ENCODE peak calls at places on chromosomes 16 and 17, in seven cellular contexts. C is ovary, Y is AG10803, B is B cell, W is ascending aorta, J is tibial artery, K is A549. Q is an unnamed sample.

GRCh38 chr16:86598607-86599318 is 20.4 kb downstream of the FOXL1 start:
- DNase-seq in W (no peak), B (no peak), K (no peak), C (no peak), J (no peak), Y (peak; percentile 73), Q (no peak)

GRCh38 chr16:30946671-30947532 is 2.0 kb upstream of the ORAI3 start:
- DNase-seq in C (peak; percentile 50), K (no peak), J (no peak), Y (no peak), W (no peak), B (no peak), Q (no peak)

GRCh38 chr16:22220714-22221113 is 14.6 kb downstream of the EEF2K start:
- DNase-seq in C (no peak), J (peak; percentile 79), Y (no peak), W (peak; percentile 71), B (no peak), K (no peak), Q (peak; percentile 52)

GRCh38 chr16:81738831-81739496 is 40.1 kb upstream of the PLCG2 start:
- DNase-seq in Y (no peak), B (peak; percentile 86), J (peak; percentile 49), K (no peak), C (no peak), W (no peak), Q (no peak)

GRCh38 chr17:57995076-57995956 is 7.3 kb upstream of the VEZF1 start:
- DNase-seq in Y (peak; percentile 85), C (peak; percentile 63), K (peak; percentile 87), J (peak; percentile 60), W (peak; percentile 23), B (peak; percentile 50), Q (peak; percentile 69)

GRCh38 chr17:43701318-43701743 is 39.6 kb upstream of the MEOX1 start:
- DNase-seq in C (no peak), J (no peak), B (no peak), W (no peak), K (no peak), Y (peak; percentile 78), Q (no peak)

GRCh38 chr16:65884018-65884417 is 482.5 kb upstream of the CDH5 start:
- DNase-seq in K (no peak), Y (no peak), C (no peak), W (no peak), J (no peak), B (no peak), Q (no peak)

GRCh38 chr16:19375561-19376158 is 42.0 kb upstream of the TMC5 start:
- DNase-seq in J (no peak), C (peak; percentile 32), K (peak; percentile 70), W (no peak), B (peak; percentile 65), Y (peak; percentile 38), Q (peak; percentile 31)

GRCh38 chr16:17831330-17831729 is 360.6 kb upstream of the XYLT1 start:
- DNase-seq in W (no peak), B (no peak), Y (peak; percentile 22), C (no peak), J (no peak), K (peak; percentile 24), Q (no peak)

GRCh38 chr17:35655303-35655702 is 68.2 kb downstream of the AP2B1 start:
- DNase-seq in B (no peak), K (no peak), Y (no peak), J (no peak), C (no peak), W (no peak), Q (no peak)

GRCh38 chr17:44069974-44070454 is 521 bp upstream of the G6PC3 start:
- DNase-seq in B (no peak), W (no peak), Y (peak; percentile 42), J (no peak), C (no peak), K (peak; percentile 67), Q (no peak)

GRCh38 chr16:82459580-82460256 is 167.1 kb upstream of the CDH13 start:
- DNase-seq in J (no peak), Y (no peak), K (no peak), C (no peak), B (no peak), W (no peak), Q (no peak)

GRCh38 chr17:43316522-43317142 is 82.2 kb upstream of the ARL4D start:
- DNase-seq in W (no peak), C (no peak), Y (no peak), J (no peak), K (no peak), B (no peak), Q (no peak)

GRCh38 chr17:12744298-12744697 is 45.0 kb upstream of the ARHGAP44 start:
- DNase-seq in C (no peak), B (no peak), J (no peak), Y (peak; percentile 19), K (no peak), W (no peak), Q (no peak)

GRCh38 chr17:39674702-39675389 is 6.6 kb downstream of the PNMT start:
- DNase-seq in J (peak; percentile 45), W (no peak), Y (no peak), K (peak; percentile 23), C (no peak), B (no peak), Q (no peak)

GRCh38 chr16:50884066-50884860 is 142.4 kb downstream of the CYLD start:
- DNase-seq in B (no peak), W (no peak), C (no peak), J (no peak), Y (no peak), K (peak; percentile 14), Q (no peak)

GRCh38 chr17:70121136-70121535 is 46.1 kb downstream of the KCNJ16 start:
- DNase-seq in K (no peak), J (no peak), C (no peak), B (no peak), Y (no peak), W (no peak), Q (no peak)

GRCh38 chr16:48366165-48367093 is 18.8 kb downstream of the SIAH1 start:
- DNase-seq in C (peak; percentile 56), Y (peak; percentile 94), B (peak; percentile 53), W (no peak), J (peak; percentile 41), K (peak; percentile 88), Q (peak; percentile 11)

GRCh38 chr17:73011016-73011486 is 81.4 kb downstream of the SLC39A11 start:
- DNase-seq in B (no peak), K (no peak), J (no peak), Y (no peak), C (no peak), W (no peak), Q (no peak)

GRCh38 chr16:9969580-9969979 is 212.6 kb downstream of the GRIN2A start:
- DNase-seq in C (no peak), J (no peak), W (no peak), K (no peak), B (no peak), Y (no peak), Q (no peak)

GRCh38 chr16:65200857-65201256 is 79.0 kb upstream of the CDH11 start:
- DNase-seq in J (no peak), K (no peak), B (no peak), W (no peak), Y (peak; percentile 80), C (no peak), Q (no peak)

GRCh38 chr17:78715000-78715771 is 66.9 kb downstream of the CYTH1 start:
- DNase-seq in B (no peak), Y (peak; percentile 23), C (no peak), W (no peak), K (no peak), J (no peak), Q (no peak)

GRCh38 chr17:14321476-14321949 is 20.6 kb downstream of the HS3ST3B1 start:
- DNase-seq in J (no peak), W (no peak), K (no peak), C (no peak), B (no peak), Y (no peak), Q (no peak)

GRCh38 chr16:74275031-74275636 is 21.5 kb upstream of the PSMD7 start:
- DNase-seq in B (no peak), J (no peak), W (no peak), Y (peak; percentile 23), C (no peak), K (peak; percentile 44), Q (no peak)
- TF ChIP-seq CTCF in B (peak; percentile 44), J (peak; percentile 35), W (peak; percentile 31), Y (peak; percentile 52), C (no peak), K (peak; percentile 75), Q (peak; percentile 45)

DNA sequence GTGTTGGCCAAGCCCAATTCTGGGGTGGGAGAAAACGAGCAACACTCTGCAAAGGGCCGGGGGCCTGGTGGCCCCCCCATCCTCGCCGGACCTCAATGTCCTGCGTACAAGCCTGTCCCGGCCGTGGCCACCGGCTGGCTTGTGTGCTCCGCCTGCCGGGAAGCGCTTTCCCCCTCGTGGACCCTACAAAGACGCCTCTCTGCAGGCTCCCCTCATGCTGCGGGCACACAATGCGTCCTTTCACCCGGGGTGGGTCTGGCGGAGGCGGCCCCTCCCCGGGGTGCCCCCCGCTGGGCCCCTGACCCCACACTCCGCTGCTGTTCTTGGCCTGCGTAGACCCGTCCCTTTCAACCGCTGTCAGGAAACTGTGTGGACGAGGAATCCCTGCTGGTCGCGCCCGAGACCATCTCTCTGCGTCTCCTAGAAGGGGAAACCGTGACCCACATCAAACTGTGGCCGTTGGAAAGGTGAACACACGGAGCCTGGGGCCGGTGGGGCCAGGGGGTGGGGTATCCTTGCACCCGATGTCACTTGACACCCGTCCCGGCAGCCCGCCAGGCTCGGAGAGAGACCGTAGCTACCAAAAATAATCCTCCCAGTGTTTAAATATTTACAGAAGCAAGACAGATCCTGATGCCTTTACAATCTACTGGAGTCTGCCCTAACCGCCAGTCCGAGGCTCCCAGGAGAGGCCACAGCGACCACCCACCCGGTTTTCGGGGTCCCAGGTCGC is 43.6 kb downstream of the TBC1D16 start:
- DNase-seq in C (peak; percentile 54), K (peak; percentile 42), W (no peak), Y (no peak), B (no peak), J (no peak), Q (peak; percentile 62)
- TF ChIP-seq CTCF in C (no peak), K (peak; percentile 35), W (no peak), Y (no peak), B (peak; percentile 40), J (no peak), Q (peak; percentile 69)

GRCh38 chr17:76277300-76278267 is 12.4 kb downstream of the UBALD2 start:
- DNase-seq in K (no peak), W (no peak), C (no peak), Y (no peak), J (no peak), B (no peak), Q (no peak)
- TF ChIP-seq CTCF in K (no peak), W (no peak), C (no peak), Y (no peak), J (no peak), B (no peak), Q (no peak)

GRCh38 chr17:42010898-42011516 is 6.2 kb downstream of the DNAJC7 start:
- DNase-seq in W (no peak), Y (no peak), C (no peak), B (no peak), K (peak; percentile 62), J (no peak), Q (no peak)

GRCh38 chr17:42005128-42005527 is 12.1 kb downstream of the DNAJC7 start:
- DNase-seq in J (no peak), K (no peak), C (no peak), W (no peak), Y (peak; percentile 73), B (no peak), Q (no peak)

DNA sequence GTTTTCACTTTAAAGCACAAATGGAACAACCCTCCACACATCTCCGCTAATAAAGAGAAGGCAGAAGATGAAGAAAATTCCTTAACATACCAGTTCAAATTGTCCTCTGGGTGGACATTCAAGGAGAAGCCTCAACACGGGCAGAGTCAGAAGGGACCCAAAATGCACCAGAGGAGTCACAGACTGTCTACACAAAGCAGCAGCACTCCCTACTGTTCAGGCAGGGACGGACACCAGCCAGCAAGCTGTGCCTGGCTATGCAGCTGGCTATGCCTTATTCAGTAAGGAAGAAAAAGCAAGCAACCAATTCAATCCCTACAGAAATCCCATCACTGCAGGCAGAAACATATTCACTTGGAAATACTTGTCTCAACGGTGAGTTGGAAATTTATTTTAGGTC is 8.1 kb downstream of the DNAJC7 start:
- DNase-seq in B (no peak), Y (no peak), C (no peak), K (peak; percentile 51), J (no peak), W (no peak), Q (peak; percentile 82)
- TF ChIP-seq CTCF in B (no peak), Y (no peak), C (no peak), K (peak; percentile 11), J (no peak), W (no peak), Q (peak; percentile 64)

Q was measured in dorsolateral prefrontal cortex.